ENCODE peak calls at places on chromosomes 6 and 20, in seven cellular contexts. L is SJCRH30; F is activated T-cell treated with anti-CD3 and anti-CD28 coated beads, Interleukin-2, amount 50 U/mL, for 72 hours; W is amniotic stem cell; P is foreskin keratinocyte; K is osteocyte; U is GM12865. Z is an unnamed sample.

GRCh38 chr6:3206339-3207015 is 21.0 kb downstream of the TUBB2B start:
- DNase-seq in U (no peak), P (no peak), F (no peak), L (no peak), K (peak), W (no peak), Z (no peak)

GRCh38 chr20:38730989-38731737 is 6.9 kb downstream of the SLC32A1 start:
- DNase-seq in P (no peak), F (peak), W (no peak), U (peak), K (no peak), L (peak), Z (peak)

GRCh38 chr6:36717231-36717825 is 19.7 kb downstream of the RAB44 start:
- DNase-seq in W (no peak), U (no peak), P (no peak), F (no peak), L (no peak), K (no peak), Z (no peak)

GRCh38 chr6:130933712-130934200 is 106.5 kb downstream of the SMLR1 start:
- DNase-seq in K (no peak), U (no peak), L (peak), P (no peak), F (no peak), W (no peak), Z (no peak)

GRCh38 chr6:44001318-44001868 is 125.9 kb downstream of the MRPL14 start:
- DNase-seq in W (no peak), P (no peak), K (no peak), U (peak), F (peak), L (no peak), Z (peak)

GRCh38 chr6:148231572-148231971 is 111.1 kb upstream of the SASH1 start:
- DNase-seq in U (no peak), F (no peak), L (no peak), W (no peak), K (no peak), P (peak), Z (no peak)

GRCh38 chr6:37311666-37312473 is 41.9 kb upstream of the RNF8 start:
- DNase-seq in P (no peak), F (no peak), K (no peak), L (no peak), U (no peak), W (no peak), Z (no peak)

GRCh38 chr6:41652876-41653641 is 14.8 kb downstream of the MDFI start:
- DNase-seq in P (no peak), W (no peak), L (no peak), F (no peak), K (no peak), U (no peak), Z (no peak)

GRCh38 chr20:1338096-1338495 is 9.2 kb upstream of the SDCBP2 start:
- DNase-seq in K (peak), L (no peak), P (no peak), F (no peak), W (no peak), U (no peak), Z (peak)

GRCh38 chr6:107784669-107785068 is 39.4 kb downstream of the SCML4 start:
- DNase-seq in U (no peak), L (no peak), F (peak), K (no peak), P (no peak), W (no peak), Z (peak)

GRCh38 chr6:14996892-14997291 is 249.0 kb upstream of the JARID2 start:
- DNase-seq in L (no peak), K (no peak), P (no peak), F (no peak), W (no peak), U (no peak), Z (no peak)

GRCh38 chr20:31894980-31895675 is 24.7 kb downstream of the TTLL9 start:
- DNase-seq in K (no peak), U (peak), L (no peak), W (no peak), F (peak), P (no peak), Z (peak)

GRCh38 chr20:38449046-38449445 is 13.9 kb upstream of the SNHG17 start:
- DNase-seq in U (no peak), P (no peak), K (no peak), L (no peak), F (no peak), W (no peak), Z (no peak)

GRCh38 chr20:37383229-37383989 is 37.5 kb downstream of the SRC start:
- DNase-seq in P (peak), L (no peak), W (no peak), K (no peak), U (no peak), F (no peak), Z (no peak)

GRCh38 chr6:28976677-28977076 is 28.4 kb downstream of the ZNF311 start:
- DNase-seq in L (no peak), P (no peak), W (no peak), K (no peak), U (no peak), F (no peak), Z (no peak)

GRCh38 chr6:84422380-84422968 is 195.0 kb upstream of the CEP162 start:
- DNase-seq in P (no peak), F (peak), K (peak), U (peak), W (peak), L (peak), Z (peak)

GRCh38 chr6:15744824-15745402 is 82.1 kb upstream of the DTNBP1 start:
- DNase-seq in K (no peak), W (no peak), P (no peak), F (no peak), L (no peak), U (peak), Z (peak)

GRCh38 chr20:20568604-20569205 is 143.7 kb downstream of the RALGAPA2 start:
- DNase-seq in U (peak), W (peak), P (no peak), K (no peak), F (peak), L (peak), Z (peak)

GRCh38 chr20:13207016-13207415 is 14.1 kb upstream of the ISM1 start:
- DNase-seq in W (no peak), P (no peak), F (no peak), L (no peak), K (no peak), U (no peak), Z (no peak)

GRCh38 chr6:170444811-170445211 is 108.3 kb downstream of the PSMB1 start:
- DNase-seq in U (no peak), W (no peak), F (no peak), L (no peak), K (peak), P (no peak), Z (no peak)

GRCh38 chr6:24546432-24546831 is 51.7 kb downstream of the ALDH5A1 start:
- DNase-seq in U (no peak), F (no peak), P (no peak), K (no peak), W (no peak), L (no peak), Z (no peak)

GRCh38 chr6:137496909-137497721 is 2.9 kb upstream of the OLIG3 start:
- DNase-seq in U (no peak), L (no peak), P (no peak), F (peak), K (no peak), W (no peak), Z (peak)

GRCh38 chr6:63804381-63804956 is 168.9 kb downstream of the PHF3 start:
- DNase-seq in K (no peak), P (peak), W (no peak), U (no peak), F (no peak), L (no peak), Z (no peak)

GRCh38 chr6:149293244-149293643 is 24.3 kb upstream of the TAB2 start:
- DNase-seq in W (no peak), L (peak), P (peak), U (no peak), F (no peak), K (no peak), Z (no peak)